ENCODE peak calls at places on chromosomes 7 and 10, in nine cellular contexts. K is Kasumi-1; I is CD8-positive, alpha-beta memory T cell; T is body of pancreas; D is fibroblast of pulmonary artery; R is NCI-H510A treated with DMSO at 0.1 percent for 48 hours; A is ovary; S is stimulated activated CD4-positive, alpha-beta T cell treated with anti-CD3 and anti-CD28 coated beads, TNF-alpha, amount 100 ng/mL, for 24 hours; J is right cardiac atrium. N is an unnamed sample.

GRCh38 chr10:73974309-73974946 is 23.5 kb upstream of the VCL start:
- DNase-seq in I (no peak), R (no peak), S (no peak), A (no peak), J (no peak), D (no peak), T (no peak), K (no peak), N (no peak)

GRCh38 chr10:5510281-5511072 is 11.1 kb upstream of the CALML5 start:
- DNase-seq in A (no peak), K (no peak), R (no peak), S (no peak), D (no peak), T (no peak), I (no peak), J (no peak), N (no peak)

GRCh38 chr10:46226900-46227558 is 59.8 kb upstream of the ANTXRL start:
- DNase-seq in A (no peak), K (no peak), T (no peak), S (no peak), J (no peak), D (no peak), R (no peak), I (no peak), N (no peak)

GRCh38 chr7:45217358-45217757 is 59.8 kb downstream of the RAMP3 start:
- DNase-seq in R (no peak), I (no peak), T (no peak), D (no peak), K (no peak), J (peak), S (no peak), A (no peak), N (no peak)

GRCh38 chr10:31318382-31318853 is 598 bp upstream of the ZEB1 start:
- DNase-seq in D (peak), T (peak), S (peak), R (peak), K (peak), A (peak), J (peak), I (peak), N (peak)

GRCh38 chr10:79263951-79264350 is 83.3 kb upstream of the PPIF start:
- DNase-seq in S (no peak), T (no peak), J (no peak), A (no peak), R (no peak), D (no peak), I (no peak), K (no peak), N (no peak)

GRCh38 chr7:149053885-149054284 is 25.6 kb upstream of the PDIA4 start:
- DNase-seq in K (no peak), I (no peak), J (no peak), S (no peak), T (no peak), A (no peak), D (no peak), R (no peak), N (no peak)

GRCh38 chr10:46232084-46232483 is 54.7 kb upstream of the ANTXRL start:
- DNase-seq in A (peak), J (no peak), T (no peak), K (no peak), R (no peak), S (no peak), D (no peak), I (no peak), N (no peak)

GRCh38 chr10:69043931-69044531 is 43.9 kb upstream of the SRGN start:
- DNase-seq in D (no peak), T (no peak), K (no peak), R (no peak), A (no peak), J (no peak), I (peak), S (no peak), N (peak)

GRCh38 chr7:115613836-115614235 is 416.7 kb downstream of the TFEC start:
- DNase-seq in T (no peak), R (no peak), S (no peak), D (no peak), K (no peak), I (no peak), J (no peak), A (no peak), N (no peak)

GRCh38 chr7:1542841-1543747 is 12.6 kb downstream of the MAFK start:
- DNase-seq in S (no peak), I (no peak), K (no peak), D (no peak), R (no peak), A (no peak), J (peak), T (no peak), N (no peak)

GRCh38 chr10:14880201-14880600 is 1.5 kb downstream of the SUV39H2 start:
- DNase-seq in R (no peak), A (no peak), I (no peak), K (peak), J (no peak), T (no peak), S (no peak), D (peak), N (no peak)

GRCh38 chr10:80371462-80371861 is 14.9 kb downstream of the DYDC2 start:
- DNase-seq in S (no peak), K (no peak), R (no peak), I (no peak), T (no peak), A (no peak), J (no peak), D (no peak), N (no peak)

GRCh38 chr7:135964791-135965190 is 12.4 kb downstream of the MTPN start:
- DNase-seq in J (no peak), I (no peak), T (no peak), A (no peak), S (no peak), R (no peak), D (no peak), K (no peak), N (no peak)

GRCh38 chr10:51950996-51951392 is 251.6 kb upstream of the CSTF2T start:
- DNase-seq in J (no peak), A (no peak), I (no peak), D (no peak), S (no peak), T (no peak), R (no peak), K (no peak), N (no peak)

GRCh38 chr10:121241337-121241736 is 356.9 kb downstream of the FGFR2 start:
- DNase-seq in I (no peak), T (no peak), S (no peak), R (no peak), D (no peak), J (no peak), A (no peak), K (no peak), N (no peak)

GRCh38 chr7:50363327-50364060 is 59.0 kb downstream of the IKZF1 start:
- DNase-seq in A (no peak), T (no peak), D (no peak), K (no peak), S (no peak), J (no peak), I (peak), R (no peak), N (no peak)

GRCh38 chr10:4763960-4764428 is 62.0 kb upstream of the AKR1E2 start:
- DNase-seq in D (peak), J (no peak), K (no peak), A (no peak), S (no peak), T (no peak), R (no peak), I (no peak), N (no peak)

GRCh38 chr7:40604601-40605438 is 470.0 kb downstream of the SUGCT start:
- DNase-seq in A (peak), K (peak), S (no peak), J (peak), D (peak), T (peak), R (no peak), I (no peak), N (no peak)

GRCh38 chr7:6577369-6578113 is at the start of gene ZDHHC4:
- DNase-seq in K (peak), J (peak), R (peak), A (peak), S (peak), T (peak), D (peak), I (peak), N (peak)

GRCh38 chr10:62459072-62459471 is 84.9 kb downstream of the ZNF365 start:
- DNase-seq in A (no peak), S (no peak), R (no peak), K (no peak), J (no peak), D (peak), T (no peak), I (no peak), N (no peak)

GRCh38 chr7:66904063-66904593 is 16.9 kb upstream of the TMEM248 start:
- DNase-seq in A (no peak), R (no peak), I (no peak), D (no peak), S (no peak), J (no peak), K (no peak), T (no peak), N (no peak)

GRCh38 chr7:7321681-7322080 is 139.3 kb downstream of the C1GALT1 start:
- DNase-seq in I (no peak), R (peak), T (no peak), K (no peak), A (no peak), D (peak), S (no peak), J (no peak), N (no peak)

GRCh38 chr10:119761106-119761505 is 35.3 kb downstream of the INPP5F start:
- DNase-seq in R (no peak), I (no peak), T (no peak), A (no peak), D (peak), K (no peak), J (no peak), S (no peak), N (no peak)

GRCh38 chr7:83130623-83131545 is 31.8 kb downstream of the PCLO start:
- DNase-seq in K (no peak), A (no peak), R (peak), T (peak), I (no peak), J (no peak), D (no peak), S (no peak), N (no peak)

GRCh38 chr7:20409961-20410360 is 79.3 kb downstream of the ITGB8 start:
- DNase-seq in S (no peak), K (no peak), T (no peak), J (no peak), I (no peak), D (no peak), A (no peak), R (no peak), N (no peak)

GRCh38 chr10:5551531-5552375 is 27.0 kb downstream of the CALML3 start:
- DNase-seq in J (no peak), A (peak), R (peak), T (no peak), I (no peak), D (no peak), S (peak), K (no peak), N (peak)

GRCh38 chr10:69715156-69715898 is 85.3 kb downstream of the FAM241B start:
- DNase-seq in D (peak), A (no peak), R (no peak), K (no peak), I (no peak), J (no peak), S (no peak), T (no peak), N (no peak)

GRCh38 chr7:149369497-149369896 is 91.4 kb downstream of the ZNF777 start:
- DNase-seq in D (no peak), T (no peak), A (no peak), I (no peak), J (no peak), S (no peak), R (peak), K (no peak), N (no peak)

GRCh38 chr7:50584793-50585399 is 19.7 kb upstream of the DDC start:
- DNase-seq in T (peak), S (no peak), A (no peak), J (no peak), D (no peak), K (no peak), R (peak), I (no peak), N (no peak)

GRCh38 chr7:108570146-108570755 is 577 bp downstream of the DNAJB9 start:
- DNase-seq in I (peak), D (peak), T (peak), S (peak), A (no peak), K (peak), J (peak), R (peak), N (peak)

GRCh38 chr7:87317691-87318245 is 27.7 kb upstream of the CROT start:
- DNase-seq in S (no peak), A (no peak), J (no peak), I (no peak), R (peak), T (no peak), K (no peak), D (no peak), N (no peak)

GRCh38 chr10:18594574-18595156 is 56.7 kb downstream of the NSUN6 start:
- DNase-seq in T (no peak), K (peak), R (no peak), D (no peak), J (no peak), I (no peak), S (no peak), A (no peak), N (no peak)

GRCh38 chr7:122883049-122883670 is 3.1 kb downstream of the CADPS2 start:
- DNase-seq in K (no peak), R (peak), T (no peak), A (no peak), D (no peak), J (no peak), I (no peak), S (no peak), N (no peak)

GRCh38 chr7:106041140-106041717 is 70.9 kb downstream of the SYPL1 start:
- DNase-seq in J (no peak), T (peak), I (peak), R (peak), D (peak), K (peak), S (no peak), A (peak), N (no peak)